ENCODE peak calls at places on chromosomes 11 and 22, in six cellular contexts. T, Z, E, M, L and O are unnamed samples.

GRCh38 chr11:104254347-104254746 is 90.4 kb upstream of the PDGFD start:
- DNase-seq in L (peak), M (no peak), T (no peak), E (peak), Z (peak), O (peak)

GRCh38 chr11:62105611-62106245 is 18.1 kb upstream of the INCENP start:
- DNase-seq in M (no peak), L (no peak), T (no peak), E (peak), Z (peak), O (no peak)

GRCh38 chr11:57434640-57435546 is 8.0 kb upstream of the SLC43A3 start:
- DNase-seq in L (no peak), T (peak), E (peak), Z (peak), M (peak), O (no peak)

GRCh38 chr22:48646216-48646925 is 1181.3 kb downstream of the BRD1 start:
- DNase-seq in M (no peak), L (no peak), Z (no peak), E (no peak), T (no peak), O (no peak)

GRCh38 chr22:40453676-40454075 is 83.3 kb downstream of the SGSM3 start:
- DNase-seq in E (no peak), M (no peak), L (no peak), Z (peak), T (no peak), O (no peak)

GRCh38 chr22:36611241-36611976 is 82.4 kb upstream of the EIF3D start:
- DNase-seq in T (no peak), E (no peak), M (no peak), L (no peak), Z (no peak), O (no peak)

GRCh38 chr11:44221486-44221885 is 88.5 kb downstream of the ALX4 start:
- DNase-seq in L (no peak), Z (peak), E (no peak), M (no peak), T (no peak), O (no peak)

GRCh38 chr11:63667993-63668392 is 3.2 kb downstream of the ATL3 start:
- DNase-seq in L (no peak), E (peak), M (no peak), Z (peak), T (no peak), O (no peak)

GRCh38 chr11:100739636-100740035 is 52.5 kb downstream of the ARHGAP42 start:
- DNase-seq in Z (peak), T (no peak), E (peak), M (no peak), L (peak), O (no peak)

GRCh38 chr22:34760276-34761008 is 305.5 kb upstream of the ISX start:
- DNase-seq in E (no peak), L (no peak), Z (no peak), M (no peak), T (no peak), O (no peak)

GRCh38 chr22:46007003-46007847 is 30.3 kb upstream of the WNT7B start:
- DNase-seq in Z (peak), L (peak), E (peak), T (peak), M (peak), O (no peak)

GRCh38 chr22:42173183-42173926 is 42.7 kb upstream of the CYP2D6 start:
- DNase-seq in T (no peak), M (no peak), E (peak), Z (no peak), L (no peak), O (no peak)

GRCh38 chr11:35761887-35762286 is 99.3 kb downstream of the TRIM44 start:
- DNase-seq in T (no peak), L (no peak), M (no peak), Z (no peak), E (no peak), O (no peak)

GRCh38 chr11:75547617-75548054 is 14.4 kb upstream of the SERPINH1 start:
- DNase-seq in Z (peak), E (peak), T (no peak), M (no peak), L (peak), O (peak)

GRCh38 chr11:26649884-26650283 is 72.0 kb downstream of the SLC5A12 start:
- DNase-seq in E (peak), Z (peak), T (peak), L (peak), M (no peak), O (peak)

GRCh38 chr22:17783773-17784480 is 9.7 kb upstream of the BID start:
- DNase-seq in T (no peak), Z (no peak), M (peak), L (no peak), E (no peak), O (no peak)

GRCh38 chr11:9716275-9717039 is 52.6 kb downstream of the SWAP70 start:
- DNase-seq in M (no peak), L (no peak), Z (peak), T (no peak), E (peak), O (no peak)

GRCh38 chr22:48751539-48752437 is 1075.9 kb downstream of the BRD1 start:
- DNase-seq in L (peak), E (no peak), T (peak), M (no peak), Z (no peak), O (no peak)

GRCh38 chr22:45604239-45604711 is 67.4 kb upstream of the ATXN10 start:
- DNase-seq in E (peak), M (no peak), T (peak), Z (no peak), L (no peak), O (no peak)

GRCh38 chr11:46856605-46857339 is 10.7 kb upstream of the CKAP5 start:
- DNase-seq in E (no peak), M (no peak), T (no peak), L (no peak), Z (no peak), O (no peak)

GRCh38 chr11:121656333-121657090 is 203.7 kb upstream of the SORL1-AS1 start:
- DNase-seq in L (no peak), M (no peak), E (no peak), T (no peak), Z (no peak), O (no peak)
- H3K4me3 ChIP-seq in L (peak), M (peak), E (no peak), T (no peak), Z (no peak), O (no peak)

GRCh38 chr22:30605449-30606110 is 1.4 kb upstream of the TCN2 start:
- DNase-seq in T (peak), M (no peak), L (peak), E (peak), Z (peak), O (peak)

GRCh38 chr22:30609260-30610185 is 2.5 kb downstream of the TCN2 start:
- DNase-seq in T (peak), E (peak), L (peak), M (no peak), Z (peak), O (no peak)

GRCh38 chr22:30606455-30607299 is at the start of gene TCN2:
- DNase-seq in Z (peak), L (peak), M (peak), T (peak), E (peak), O (peak)

GRCh38 chr22:30607300-30607930 is 441 bp downstream of the TCN2 start:
- DNase-seq in E (no peak), Z (no peak), L (no peak), T (no peak), M (no peak), O (no peak)

GRCh38 chr22:30607939-30608338 is 965 bp downstream of the TCN2 start:
- DNase-seq in L (no peak), M (no peak), T (no peak), E (no peak), Z (no peak), O (no peak)
- H3K4me3 ChIP-seq in L (peak), M (peak), T (no peak), E (no peak), Z (no peak), O (no peak)

GRCh38 chr11:15073361-15074205 is at the start of gene CALCB:
- DNase-seq in Z (peak), L (no peak), M (no peak), T (no peak), E (peak), O (no peak)
- H3K4me3 ChIP-seq in Z (peak), L (peak), M (peak), T (no peak), E (peak), O (no peak)

DNA sequence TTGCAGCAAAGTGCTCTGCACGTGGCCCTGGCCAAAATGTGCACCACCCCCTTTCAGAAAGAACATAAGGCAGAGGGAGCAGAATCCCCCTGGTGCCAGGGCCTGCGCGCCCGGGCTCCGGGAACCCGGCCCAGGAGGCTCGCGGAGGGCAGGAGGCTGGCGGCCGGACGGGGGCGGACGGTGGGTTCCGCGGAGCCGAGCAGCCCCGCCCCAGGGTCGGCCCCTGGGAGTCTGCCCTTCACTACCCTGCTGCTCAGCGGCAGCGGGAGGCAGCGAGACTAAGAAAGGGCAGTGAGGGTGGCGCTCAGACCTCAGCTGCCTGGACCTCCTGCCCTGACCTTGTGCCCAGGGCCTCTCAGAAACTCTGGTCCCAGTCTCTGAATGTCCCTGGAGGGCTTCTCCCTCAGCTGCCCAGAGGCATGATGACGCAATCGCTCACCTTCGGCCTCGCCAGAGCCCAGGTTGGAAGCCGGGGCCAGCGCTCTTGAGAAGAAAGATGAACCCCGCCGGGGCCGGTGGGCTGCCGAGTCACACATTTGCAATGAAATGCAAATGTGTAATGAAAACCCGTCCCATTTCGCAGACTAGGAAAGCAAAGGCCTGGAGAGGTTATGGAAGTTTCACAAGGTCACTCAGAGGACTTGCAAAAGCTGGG is 1.1 kb upstream of the CLMP start:
- DNase-seq in Z (no peak), E (no peak), T (no peak), M (no peak), L (no peak), O (no peak)
- H3K4me3 ChIP-seq in Z (no peak), E (no peak), T (no peak), M (no peak), L (peak), O (no peak)

DNA sequence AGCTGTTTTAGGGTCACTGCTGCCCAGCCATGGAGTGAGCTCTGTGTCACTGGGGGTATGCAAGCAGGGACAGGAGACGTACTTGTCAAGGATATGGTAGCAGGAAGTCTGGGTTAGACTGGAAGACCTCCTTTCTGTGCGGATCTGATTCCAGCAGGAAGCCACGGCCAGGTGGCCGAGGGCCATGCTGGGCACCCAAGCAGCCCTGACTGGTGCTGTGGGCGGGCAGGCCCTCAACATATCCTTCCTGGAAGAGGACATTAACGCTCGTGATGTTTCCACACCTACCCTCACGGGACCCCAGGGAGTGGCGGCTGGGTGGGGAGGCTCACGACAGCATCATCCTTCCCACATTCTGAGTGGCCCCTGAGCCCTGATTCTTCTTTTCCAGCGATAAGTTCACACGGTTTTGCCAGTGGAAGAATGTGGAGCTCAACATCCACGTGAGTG is 8.7 kb upstream of the ANKRD13D start:
- DNase-seq in E (no peak), L (no peak), T (no peak), Z (no peak), M (peak), O (no peak)
- H3K4me3 ChIP-seq in E (no peak), L (no peak), T (no peak), Z (no peak), M (no peak), O (no peak)

GRCh38 chr22:27796118-27796517 is 5.4 kb downstream of the MN1 start:
- DNase-seq in Z (no peak), E (no peak), L (no peak), M (no peak), T (no peak), O (no peak)

GRCh38 chr22:27797793-27798525 is 3.6 kb downstream of the MN1 start:
- DNase-seq in L (no peak), M (no peak), T (no peak), E (no peak), Z (no peak), O (no peak)

GRCh38 chr22:27798526-27799333 is 2.8 kb downstream of the MN1 start:
- DNase-seq in T (no peak), E (peak), Z (peak), M (no peak), L (no peak), O (no peak)

GRCh38 chr22:27795053-27795452 is 6.5 kb downstream of the MN1 start:
- DNase-seq in Z (no peak), M (no peak), L (no peak), T (no peak), E (no peak), O (no peak)

DNA sequence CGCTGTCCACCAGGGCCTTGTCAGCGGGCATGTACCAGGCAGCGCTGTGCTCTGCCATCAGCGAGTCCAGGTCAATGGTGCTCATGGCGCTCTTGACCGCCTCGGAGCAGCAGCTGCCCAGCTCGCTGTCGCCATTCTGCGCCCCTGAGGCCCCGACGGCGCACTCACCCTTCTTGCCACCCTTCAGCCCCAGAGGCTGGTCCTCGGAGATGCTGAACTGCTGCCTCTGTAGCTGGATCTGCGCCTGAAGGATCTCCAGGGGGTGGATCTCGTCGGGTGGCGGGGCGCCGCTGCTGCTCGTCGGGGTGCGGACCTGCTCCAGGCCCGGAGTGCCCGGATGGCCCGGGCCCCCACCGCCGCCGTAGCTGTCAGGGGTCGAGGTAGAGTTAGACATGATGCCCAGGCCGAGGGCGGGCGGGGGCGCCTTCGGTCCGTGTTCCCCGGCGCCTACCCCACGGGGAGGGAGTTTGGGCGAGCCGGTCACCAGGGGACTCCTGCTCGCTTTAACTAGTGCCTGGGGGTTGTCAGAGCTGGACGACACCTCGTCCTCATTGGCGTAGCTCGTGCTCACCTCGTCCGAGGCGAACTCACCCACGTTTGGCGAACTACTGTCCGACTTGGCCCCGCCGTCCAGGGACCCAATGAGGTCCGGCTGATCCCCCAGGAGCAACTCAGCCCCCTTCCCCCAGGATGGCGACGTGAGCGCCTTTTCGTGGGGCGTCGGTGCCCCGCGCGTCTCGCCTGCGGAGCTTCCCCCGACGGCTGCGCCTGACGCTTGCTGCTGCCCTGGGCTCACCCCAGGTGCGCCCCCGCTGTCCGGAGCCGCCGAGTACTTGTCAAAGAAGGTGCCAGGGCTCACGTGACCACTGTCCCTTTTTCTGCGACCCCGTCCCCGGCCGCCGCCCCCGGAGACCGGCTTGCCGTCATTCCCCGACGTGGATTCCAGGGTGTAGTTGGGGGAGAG is 4.4 kb downstream of the MN1 start:
- DNase-seq in E (no peak), L (no peak), M (no peak), Z (no peak), T (no peak), O (no peak)
- H3K4me3 ChIP-seq in E (peak), L (peak), M (no peak), Z (peak), T (no peak), O (no peak)